ENCODE peak calls at places on chromosomes 5 and 9, in four cellular contexts. M, P, W and T are unnamed samples.

GRCh38 chr9:134960701-134961181 is 43.0 kb upstream of the FCN1 start:
- DNase-seq in M (no peak), P (no peak), W (no peak), T (no peak)

GRCh38 chr5:147517383-147517782 is 7.5 kb upstream of the DPYSL3 start:
- DNase-seq in P (no peak), W (no peak), M (no peak), T (no peak)

GRCh38 chr5:1118738-1119137 is 6.9 kb upstream of the SLC12A7 start:
- DNase-seq in W (no peak), P (no peak), M (no peak), T (no peak)

GRCh38 chr5:80122599-80122998 is 87.5 kb downstream of the THBS4 start:
- DNase-seq in P (no peak), M (no peak), W (no peak), T (no peak)

GRCh38 chr5:160039810-160040470 is 31.0 kb downstream of the TTC1 start:
- DNase-seq in W (peak; percentile 86), P (no peak), M (no peak), T (no peak)

GRCh38 chr9:99356512-99356971 is 134.5 kb downstream of the SEC61B start:
- DNase-seq in M (no peak), W (no peak), P (no peak), T (no peak)

GRCh38 chr5:84618262-84618661 is 233.6 kb upstream of the EDIL3 start:
- DNase-seq in W (no peak), M (no peak), P (no peak), T (no peak)

GRCh38 chr5:51397996-51398395 is 14.7 kb downstream of the ISL1 start:
- DNase-seq in P (no peak), M (no peak), W (no peak), T (no peak)

GRCh38 chr5:540215-541147 is 16.2 kb upstream of the SLC9A3 start:
- DNase-seq in M (no peak), W (no peak), P (no peak), T (no peak)

GRCh38 chr5:169873642-169874041 is 106.7 kb downstream of the INSYN2B start:
- DNase-seq in W (no peak), P (no peak), M (peak; percentile 73), T (no peak)

GRCh38 chr5:594241-594860 is 17.8 kb upstream of the CEP72 start:
- DNase-seq in P (no peak), M (no peak), W (no peak), T (no peak)

DNA sequence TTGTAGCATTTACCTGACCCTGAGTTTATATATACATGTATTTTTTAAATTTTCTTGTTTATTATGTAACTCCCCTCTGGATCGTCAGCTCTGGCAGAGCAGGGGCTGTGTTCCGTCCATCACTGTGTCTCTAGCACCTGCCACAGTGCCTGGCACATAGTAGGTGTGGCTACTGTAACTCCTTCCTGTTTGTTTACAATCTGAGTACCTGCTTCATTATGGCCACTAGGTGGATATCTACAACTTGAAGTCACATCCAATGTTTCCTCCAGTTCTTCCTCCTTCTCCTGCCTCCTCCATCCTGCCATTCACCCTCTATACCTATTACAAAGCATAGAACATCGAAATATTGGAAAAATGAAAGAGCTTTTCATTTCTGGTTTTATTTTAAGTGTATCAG is 14.2 kb upstream of the PPP1R2B start:
- DNase-seq in M (no peak), W (peak; percentile 50), P (peak; percentile 2), T (no peak)
- TF ChIP-seq CTCF in M (no peak), W (peak; percentile 60), P (peak; percentile 25), T (peak; percentile 37)

GRCh38 chr5:31823477-31823876 is 184.5 kb downstream of the PDZD2 start:
- DNase-seq in M (no peak), P (no peak), W (no peak), T (no peak)
- TF ChIP-seq CTCF in M (peak; percentile 10), P (no peak), W (no peak), T (no peak)

DNA sequence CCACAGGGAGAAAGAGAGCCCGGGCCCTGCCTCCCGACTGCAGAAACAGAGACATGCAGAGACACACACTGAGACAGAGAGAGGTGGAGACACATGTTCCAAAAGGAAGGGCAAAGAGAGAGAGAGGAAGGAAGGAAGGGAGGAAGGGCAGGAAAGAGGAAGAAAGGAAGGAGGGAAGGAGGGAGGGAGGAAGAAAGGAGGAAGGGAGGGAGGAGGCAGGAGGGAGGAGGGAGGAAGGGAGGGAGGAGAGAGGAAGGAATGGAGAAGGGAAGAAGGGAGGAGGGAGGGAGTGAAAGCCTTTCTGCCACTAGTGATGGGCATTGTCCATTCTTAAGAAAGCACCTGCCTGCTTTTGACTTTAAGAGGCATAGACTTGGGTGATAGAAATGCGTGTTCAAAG is 31.8 kb upstream of the FIBCD1 start:
- DNase-seq in M (no peak), W (no peak), P (no peak), T (no peak)
- TF ChIP-seq CTCF in M (no peak), W (no peak), P (no peak), T (no peak)

GRCh38 chr9:131831380-131832165 is 91.7 kb upstream of the RAPGEF1 start:
- DNase-seq in P (no peak), W (no peak), M (no peak), T (no peak)
- TF ChIP-seq CTCF in P (no peak), W (no peak), M (no peak), T (no peak)

GRCh38 chr9:75588808-75589207 is 301.7 kb upstream of the PCSK5 start:
- DNase-seq in M (no peak), P (no peak), W (peak; percentile 1), T (no peak)
- TF ChIP-seq CTCF in M (peak; percentile 31), P (no peak), W (no peak), T (peak; percentile 37)

DNA sequence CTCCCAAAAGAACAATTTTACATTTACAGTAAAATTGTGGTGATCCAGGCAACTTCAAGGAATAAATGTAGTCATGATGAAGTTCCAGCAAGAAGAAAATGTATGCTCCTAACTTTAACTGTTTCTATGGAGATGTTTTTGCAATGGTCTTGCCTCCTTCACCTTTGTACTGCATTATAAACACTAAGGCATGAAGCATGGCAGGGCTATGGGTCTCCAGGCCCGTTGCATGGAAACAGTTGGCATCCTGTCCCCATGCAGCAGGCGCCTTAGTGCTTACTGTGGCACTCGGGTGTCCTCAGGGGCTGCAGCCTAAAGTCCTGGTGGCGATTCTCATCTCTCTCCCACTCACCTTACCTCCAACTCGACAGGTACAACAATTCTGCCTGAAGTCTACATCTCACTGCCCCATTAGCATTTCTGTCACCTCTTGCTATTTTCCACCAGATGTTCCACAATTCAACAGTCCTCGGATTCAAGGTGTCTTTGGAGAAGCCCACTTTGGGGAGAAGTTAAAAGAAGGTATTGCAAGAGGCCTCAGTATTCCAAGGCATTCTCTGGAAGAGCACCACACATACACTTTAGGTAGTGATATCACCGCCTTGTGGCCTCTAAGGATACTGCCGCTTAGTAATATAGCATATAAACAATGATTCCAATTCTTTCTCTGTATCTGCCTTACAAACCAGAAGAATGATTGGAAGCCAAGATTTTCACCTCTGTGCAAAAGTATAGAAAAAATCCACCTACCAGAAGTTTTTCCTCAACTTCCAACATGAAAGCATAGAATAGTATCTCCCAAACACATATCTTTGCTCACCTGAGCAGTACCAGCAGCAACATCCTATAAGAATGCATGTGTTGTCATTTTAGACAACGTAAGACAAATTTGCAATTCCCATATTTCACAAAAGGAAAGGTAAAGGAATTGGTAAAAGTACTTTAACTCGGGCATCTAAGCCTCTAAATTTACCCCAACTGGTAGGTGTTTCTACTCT is 5.1 kb downstream of the LIFR start:
- DNase-seq in P (peak; percentile 31), M (peak; percentile 54), W (peak; percentile 80), T (peak; percentile 40)
- TF ChIP-seq CTCF in P (peak; percentile 67), M (peak; percentile 75), W (peak; percentile 90), T (peak; percentile 83)

GRCh38 chr5:78920604-78921003 is 64.5 kb downstream of the ARSB start:
- DNase-seq in M (peak; percentile 50), P (peak; percentile 6), W (peak; percentile 3), T (peak; percentile 35)
- TF ChIP-seq CTCF in M (peak; percentile 64), P (peak; percentile 33), W (peak; percentile 35), T (peak; percentile 42)

GRCh38 chr9:112970939-112971338 is 41.1 kb downstream of the ZNF883 start:
- DNase-seq in M (no peak), P (no peak), W (peak; percentile 27), T (peak; percentile 16)
- TF ChIP-seq CTCF in M (peak; percentile 22), P (no peak), W (peak; percentile 32), T (peak; percentile 55)

GRCh38 chr5:95842955-95843544 is 20.5 kb upstream of the GLRX start:
- DNase-seq in W (peak; percentile 62), P (no peak), M (peak; percentile 84), T (peak; percentile 72)

GRCh38 chr5:95841914-95842812 is 19.6 kb upstream of the GLRX start:
- DNase-seq in W (no peak), P (no peak), M (no peak), T (peak; percentile 64)

GRCh38 chr5:95845401-95845800 is 22.9 kb upstream of the GLRX start:
- DNase-seq in M (no peak), P (no peak), W (no peak), T (no peak)

GRCh38 chr5:95840969-95841368 is 18.4 kb upstream of the GLRX start:
- DNase-seq in P (no peak), M (no peak), W (no peak), T (no peak)

GRCh38 chr5:95843733-95844223 is 21.3 kb upstream of the GLRX start:
- DNase-seq in W (no peak), P (no peak), M (no peak), T (peak; percentile 54)
- TF ChIP-seq CTCF in W (no peak), P (no peak), M (no peak), T (no peak)

GRCh38 chr9:127898433-127899199 is 787 bp downstream of the ST6GALNAC6 start:
- DNase-seq in M (peak; percentile 74), W (peak; percentile 26), P (no peak), T (peak; percentile 74)

GRCh38 chr9:127896395-127897193 is 2.8 kb downstream of the ST6GALNAC6 start:
- DNase-seq in P (no peak), W (no peak), M (no peak), T (no peak)

GRCh38 chr9:127895811-127896210 is 3.6 kb downstream of the ST6GALNAC6 start:
- DNase-seq in W (no peak), M (no peak), P (no peak), T (no peak)

GRCh38 chr9:127899200-127899943 is at the start of gene ST6GALNAC6:
- DNase-seq in M (no peak), W (peak; percentile 68), P (no peak), T (no peak)

DNA sequence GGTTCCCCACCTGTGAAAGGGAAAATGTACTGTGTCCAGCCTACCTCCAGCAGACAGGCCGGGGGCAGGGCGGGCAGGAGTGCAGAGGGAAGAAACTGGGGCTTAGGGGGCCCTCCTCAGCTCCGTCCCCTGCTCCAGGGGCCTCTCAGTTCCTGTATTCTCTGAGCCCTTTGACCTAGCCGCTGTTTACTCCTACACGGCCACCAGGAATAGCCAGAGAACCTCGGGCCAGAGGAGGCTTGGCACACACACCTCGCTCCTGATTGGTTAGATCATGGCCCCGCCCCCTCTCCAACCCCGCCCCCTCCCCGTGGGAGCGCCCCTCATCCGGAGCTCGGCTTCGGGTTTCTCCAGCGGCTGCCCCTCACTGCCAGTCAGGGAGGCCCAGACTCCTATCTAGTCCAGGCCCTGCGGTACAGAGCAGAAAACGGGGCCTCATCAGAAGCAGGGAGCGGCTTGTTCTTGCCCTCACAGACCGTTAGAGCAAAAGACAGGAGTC is 2.2 kb downstream of the ST6GALNAC6 start:
- DNase-seq in P (no peak), W (no peak), M (peak; percentile 65), T (peak; percentile 35)
- TF ChIP-seq CTCF in P (no peak), W (no peak), M (no peak), T (no peak)